ENCODE peak calls at places on chromosomes 5 and 9, in four cellular contexts. V is K562, L is HCT116, Z is HepG2. X is an unnamed sample.

GRCh38 chr5:139377226-139377625 is 5.9 kb downstream of the SLC23A1 start:
- DNase-seq in V (no peak), L (no peak), Z (no peak), X (no peak)

GRCh38 chr9:133687856-133688761 is 50.0 kb downstream of the SARDH start:
- DNase-seq in V (no peak), L (no peak), Z (no peak), X (no peak)

GRCh38 chr9:125262217-125262991 is 778 bp downstream of the GAPVD1 start:
- DNase-seq in V (peak), L (no peak), Z (peak), X (peak)

GRCh38 chr5:68251386-68251785 is 35.8 kb downstream of the PIK3R1 start:
- DNase-seq in V (no peak), L (no peak), Z (no peak), X (no peak)

GRCh38 chr9:127311239-127311741 is 46.7 kb downstream of the GARNL3 start:
- DNase-seq in V (peak), L (peak), Z (peak), X (peak)

GRCh38 chr5:17314907-17315471 is 97.6 kb downstream of the BASP1 start:
- DNase-seq in V (no peak), L (no peak), Z (no peak), X (no peak)

GRCh38 chr5:58849995-58850667 is 267.3 kb downstream of the RAB3C start:
- DNase-seq in V (peak), L (peak), Z (peak), X (peak)

GRCh38 chr5:59036274-59036961 is 453.5 kb downstream of the RAB3C start:
- DNase-seq in V (no peak), L (peak), Z (no peak), X (no peak)

GRCh38 chr5:5461012-5461411 is 38.5 kb downstream of the ICE1 start:
- DNase-seq in V (no peak), L (no peak), Z (no peak), X (no peak)

GRCh38 chr9:119370816-119371215 is 1.6 kb upstream of the BRINP1 start:
- DNase-seq in V (peak), L (no peak), Z (peak), X (peak)

GRCh38 chr9:3191715-3192114 is 334.1 kb downstream of the RFX3 start:
- DNase-seq in V (no peak), L (no peak), Z (no peak), X (no peak)

GRCh38 chr5:76942581-76942980 is 10.3 kb upstream of the CRHBP start:
- DNase-seq in V (no peak), L (no peak), Z (no peak), X (no peak)

GRCh38 chr5:122661496-122662180 is 113.2 kb upstream of the SNX2 start:
- DNase-seq in V (no peak), L (no peak), Z (no peak), X (no peak)

GRCh38 chr9:135701067-135701967 is 668 bp upstream of the KCNT1 start:
- DNase-seq in V (peak), L (no peak), Z (no peak), X (no peak)

GRCh38 chr5:150623152-150623877 is 17.1 kb upstream of the SYNPO start:
- DNase-seq in V (no peak), L (no peak), Z (no peak), X (no peak)

GRCh38 chr9:128523199-128523925 is 18.8 kb downstream of the GLE1 start:
- DNase-seq in V (no peak), L (no peak), Z (no peak), X (no peak)

GRCh38 chr5:31442253-31442820 is 89.6 kb downstream of the DROSHA start:
- DNase-seq in V (no peak), L (no peak), Z (no peak), X (no peak)

GRCh38 chr9:25472085-25472607 is 206.1 kb downstream of the TUSC1 start:
- DNase-seq in V (no peak), L (no peak), Z (no peak), X (no peak)

GRCh38 chr5:14663734-14664269 is 716 bp upstream of the OTULIN start:
- DNase-seq in V (peak), L (no peak), Z (no peak), X (no peak)

GRCh38 chr9:107577140-107577776 is 87.7 kb upstream of the KLF4 start:
- DNase-seq in V (no peak), L (no peak), Z (no peak), X (no peak)

GRCh38 chr5:158837908-158838307 is 261.8 kb downstream of the EBF1 start:
- DNase-seq in V (no peak), L (no peak), Z (no peak), X (no peak)

GRCh38 chr5:139022528-139022927 is 147.4 kb upstream of the LRRTM2 start:
- DNase-seq in V (no peak), L (no peak), Z (no peak), X (peak)

GRCh38 chr9:23822331-23823169 is 3.5 kb downstream of the ELAVL2 start:
- DNase-seq in V (no peak), L (no peak), Z (no peak), X (no peak)

GRCh38 chr9:124593080-124594058 is 86.2 kb upstream of the NR5A1 start:
- DNase-seq in V (peak), L (no peak), Z (no peak), X (no peak)

GRCh38 chr9:77218612-77219011 is 41.3 kb downstream of the VPS13A start:
- DNase-seq in V (no peak), L (no peak), Z (no peak), X (no peak)

GRCh38 chr9:108568093-108568492 is 287.7 kb downstream of the ACTL7B start:
- DNase-seq in V (no peak), L (no peak), Z (peak), X (no peak)

GRCh38 chr5:179852993-179853547 is 5.5 kb downstream of the MRNIP start:
- DNase-seq in V (no peak), L (no peak), Z (no peak), X (no peak)

GRCh38 chr9:108356806-108357205 is 499.0 kb downstream of the ACTL7B start:
- DNase-seq in V (no peak), L (no peak), Z (no peak), X (no peak)

GRCh38 chr5:10233505-10233904 is 16.2 kb downstream of the ATPSCKMT start:
- DNase-seq in V (peak), L (peak), Z (peak), X (no peak)

GRCh38 chr9:98538626-98539031 is 170.1 kb downstream of the GABBR2 start:
- DNase-seq in V (no peak), L (no peak), Z (no peak), X (peak)

GRCh38 chr5:52682492-52682891 is 105.2 kb upstream of the ITGA1 start:
- DNase-seq in V (no peak), L (no peak), Z (no peak), X (no peak)

GRCh38 chr9:121596515-121596914 is 54.9 kb upstream of the DAB2IP start:
- DNase-seq in V (no peak), L (no peak), Z (no peak), X (no peak)

GRCh38 chr9:109568568-109569210 is 70.6 kb upstream of the PTPN3 start:
- DNase-seq in V (no peak), L (no peak), Z (no peak), X (no peak)

GRCh38 chr9:93262537-93263310 is 78.8 kb downstream of the WNK2 start:
- DNase-seq in V (no peak), L (no peak), Z (no peak), X (peak)

GRCh38 chr9:3906437-3907213 is 380.8 kb upstream of the RFX3 start:
- DNase-seq in V (peak), L (peak), Z (no peak), X (peak)

DNA sequence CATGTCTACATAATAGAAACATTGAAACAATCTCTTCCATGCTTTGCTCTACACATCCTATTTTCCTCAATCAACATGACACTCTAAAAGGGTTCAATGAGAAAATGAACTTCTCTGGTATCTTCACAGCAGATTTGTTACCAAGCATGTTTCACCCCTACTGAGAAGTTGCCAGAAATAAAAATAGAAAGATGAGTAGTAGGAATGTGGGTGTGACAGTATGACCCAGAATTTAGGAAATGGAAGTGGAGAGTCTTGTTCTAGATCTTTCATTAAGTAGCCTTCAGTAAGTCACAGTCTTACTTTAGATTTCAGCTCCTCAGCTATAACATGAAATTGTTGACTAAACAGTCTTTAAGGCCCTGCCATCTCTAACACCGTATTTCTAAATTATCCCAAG is 581.8 kb downstream of the EFNA5 start:
- DNase-seq in V (no peak), L (no peak), Z (no peak), X (no peak)
- TF ChIP-seq JUND in V (no peak), L (no peak), Z (no peak), X (no peak)

DNA sequence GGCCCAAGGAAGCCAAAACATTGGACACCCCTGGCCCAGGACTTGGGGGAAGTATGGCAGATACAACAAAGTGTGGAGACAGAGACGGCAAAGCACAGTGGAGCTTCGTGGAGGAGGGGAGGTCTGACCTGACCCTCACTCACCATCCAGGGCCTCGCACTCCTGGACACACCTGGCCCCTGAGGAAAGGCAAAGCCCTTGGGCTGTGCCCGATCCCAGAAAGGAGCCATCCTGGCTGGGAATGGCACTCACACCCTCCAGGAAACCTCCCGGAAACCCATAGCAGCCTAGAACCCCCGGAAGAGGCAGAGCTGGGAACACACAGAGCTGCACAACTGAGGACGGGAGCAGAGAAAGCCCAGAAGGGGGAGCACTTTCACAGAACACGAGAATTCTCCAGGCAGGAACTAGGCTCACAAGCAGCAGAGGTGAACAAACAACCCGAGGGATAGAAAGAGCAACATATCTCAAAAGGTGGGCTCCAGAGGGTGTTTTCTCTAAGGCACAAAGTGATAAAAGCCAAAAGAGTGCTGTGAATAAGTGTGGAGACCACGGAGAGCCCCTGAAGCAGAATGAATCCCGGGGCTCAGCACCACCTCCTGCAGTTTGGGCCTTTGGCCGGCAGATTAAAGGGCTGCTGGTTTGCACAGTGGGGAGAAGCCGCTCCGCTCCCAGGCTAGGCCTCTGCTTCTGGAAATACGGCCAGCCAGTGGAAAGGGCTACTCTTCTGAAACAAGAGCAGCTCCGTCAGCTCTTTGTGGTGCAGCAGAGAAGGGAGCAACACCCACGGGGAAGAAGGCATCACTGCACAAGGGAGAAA is 108.2 kb downstream of the UBE2R2 start:
- DNase-seq in V (peak), L (peak), Z (peak), X (peak)
- TF ChIP-seq JUND in V (no peak), L (no peak), Z (no peak), X (no peak)

GRCh38 chr9:6944093-6944551 is 186.3 kb downstream of the KDM4C start:
- DNase-seq in V (no peak), L (no peak), Z (no peak), X (no peak)
- TF ChIP-seq JUND in V (no peak), L (no peak), Z (no peak), X (no peak)

GRCh38 chr5:56585973-56586740 is 229.2 kb upstream of the MAP3K1 start:
- DNase-seq in V (no peak), L (no peak), Z (no peak), X (no peak)
- TF ChIP-seq JUND in V (no peak), L (no peak), Z (no peak), X (no peak)

GRCh38 chr9:115888131-115888530 is 265.5 kb upstream of the PAPPA start:
- DNase-seq in V (no peak), L (no peak), Z (no peak), X (no peak)
- TF ChIP-seq JUND in V (no peak), L (no peak), Z (no peak), X (no peak)

DNA sequence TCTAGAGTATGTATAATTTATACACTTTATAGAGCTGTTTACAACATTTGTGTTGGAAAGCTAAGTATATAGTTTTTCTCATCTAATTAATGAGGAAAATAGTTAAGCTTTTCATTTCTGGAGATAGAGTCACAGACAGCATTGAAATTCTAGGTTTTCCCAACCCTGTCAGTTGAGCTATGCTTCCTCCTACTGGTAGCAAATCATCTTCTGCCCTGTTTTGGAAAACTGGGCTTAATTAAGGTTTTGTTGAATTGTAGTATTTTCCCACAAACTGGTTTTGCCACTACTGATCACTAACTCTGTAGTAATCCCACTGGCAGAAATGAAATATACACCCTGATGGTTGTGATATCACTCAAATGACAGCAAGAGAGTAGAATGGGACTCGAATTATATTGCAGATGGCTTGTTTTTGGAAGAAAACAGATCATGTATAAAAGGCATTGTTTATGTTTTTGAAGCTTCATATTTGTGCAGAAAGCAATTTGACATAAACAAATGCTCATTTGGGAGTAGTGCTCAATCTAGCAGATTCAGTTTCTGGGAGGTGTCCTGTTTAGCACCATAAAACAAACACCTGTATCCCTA is 46.6 kb downstream of the CD180 start:
- DNase-seq in V (no peak), L (no peak), Z (no peak), X (peak)
- TF ChIP-seq JUND in V (no peak), L (no peak), Z (no peak), X (no peak)

DNA sequence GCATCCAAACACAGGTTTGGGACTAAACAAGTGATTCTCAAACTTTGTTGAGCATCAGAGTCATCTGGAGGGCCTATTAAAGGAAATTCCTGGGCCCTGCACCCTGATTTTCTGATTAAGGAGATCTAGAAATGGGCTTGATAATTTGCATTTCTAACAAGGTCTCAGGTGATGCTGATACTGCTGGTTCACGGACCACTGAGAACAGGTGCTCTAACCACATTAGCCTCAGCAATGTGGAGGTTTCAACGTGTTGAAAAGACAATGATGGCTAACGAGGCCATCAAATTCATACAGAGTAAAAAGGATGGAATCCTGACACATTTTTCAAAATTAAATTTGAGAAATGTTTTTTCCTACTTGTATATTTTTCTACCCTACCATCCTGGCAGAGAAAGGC is 172.1 kb downstream of the TSSK1B start:
- DNase-seq in V (no peak), L (no peak), Z (no peak), X (no peak)
- TF ChIP-seq JUND in V (no peak), L (no peak), Z (no peak), X (no peak)

DNA sequence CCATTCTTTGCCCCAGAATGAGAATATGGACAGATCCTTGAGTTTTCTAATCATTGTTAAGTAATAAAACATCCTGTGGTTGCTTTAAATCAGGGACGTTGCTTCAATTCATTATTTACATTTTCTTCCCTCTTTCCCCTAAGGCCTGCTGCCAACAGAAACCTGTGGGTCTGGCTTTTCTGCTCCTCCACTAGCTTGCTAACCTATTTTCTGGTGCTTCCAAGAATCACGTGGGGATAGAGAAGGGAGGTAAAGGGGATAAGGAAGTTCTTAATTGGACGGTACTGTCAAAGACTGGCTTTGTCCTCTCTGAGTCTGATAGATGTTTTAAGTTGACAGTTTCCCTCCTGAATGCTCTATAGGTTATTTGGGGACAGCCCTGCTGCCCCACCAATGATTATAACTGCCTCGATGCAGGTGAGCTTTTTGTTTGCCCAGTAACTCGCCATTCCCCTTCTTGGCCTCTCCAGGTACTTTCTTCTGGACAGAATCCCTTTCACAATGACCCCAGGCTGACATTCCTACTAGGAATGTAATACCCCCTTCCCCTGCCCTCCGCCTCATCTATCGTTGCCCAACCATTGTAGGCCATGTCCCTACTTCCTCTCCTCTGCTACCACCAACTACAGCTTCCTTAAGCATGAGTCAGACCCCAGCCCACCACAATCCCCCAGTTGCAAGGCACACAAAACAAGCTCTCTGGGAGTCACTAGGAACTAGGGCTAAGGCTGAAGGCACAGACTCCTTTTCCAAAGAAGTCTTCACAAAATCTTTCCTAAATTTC is 19.9 kb upstream of the CPEB4 start:
- DNase-seq in V (no peak), L (no peak), Z (peak), X (peak)
- TF ChIP-seq JUND in V (no peak), L (no peak), Z (no peak), X (no peak)

X was measured in T47D.